ENCODE peak calls at places on chromosomes 3 and 15, in eight cellular contexts. H, T, F, N, D, Q, W and R are unnamed samples.

GRCh38 chr3:38117748-38118420 is 19.0 kb downstream of the ACAA1 start:
- DNase-seq in H (peak), T (peak), F (peak), N (peak), D (peak), Q (peak), W (peak), R (peak)

GRCh38 chr15:65952425-65953053 is 83.2 kb downstream of the RAB11A start:
- DNase-seq in H (no peak), T (no peak), F (peak), N (no peak), D (no peak), Q (no peak), W (no peak), R (no peak)

GRCh38 chr15:99446565-99447496 is 119.0 kb upstream of the MEF2A start:
- DNase-seq in H (no peak), T (peak), F (no peak), N (peak), D (no peak), Q (no peak), W (peak), R (no peak)

GRCh38 chr3:66378256-66378655 is 122.6 kb downstream of the LRIG1 start:
- DNase-seq in H (no peak), T (no peak), F (no peak), N (no peak), D (no peak), Q (no peak), W (no peak), R (no peak)

GRCh38 chr3:18747383-18747782 is 322.2 kb upstream of the SATB1 start:
- DNase-seq in H (no peak), T (no peak), F (peak), N (no peak), D (peak), Q (no peak), W (no peak), R (no peak)

GRCh38 chr15:45128971-45129639 is 574 bp downstream of the DUOXA1 start:
- DNase-seq in H (no peak), T (no peak), F (no peak), N (no peak), D (no peak), Q (no peak), W (no peak), R (no peak)

GRCh38 chr3:194369522-194370279 is at the start of gene LRRC15:
- DNase-seq in H (no peak), T (peak), F (peak), N (no peak), D (no peak), Q (no peak), W (no peak), R (no peak)

GRCh38 chr3:80688814-80689213 is 921.0 kb upstream of the ROBO1 start:
- DNase-seq in H (no peak), T (no peak), F (no peak), N (no peak), D (no peak), Q (no peak), W (no peak), R (no peak)

GRCh38 chr3:38120690-38121450 is 16.1 kb downstream of the ACAA1 start:
- DNase-seq in H (peak), T (peak), F (no peak), N (peak), D (no peak), Q (no peak), W (no peak), R (no peak)

GRCh38 chr3:112770026-112770626 is 76.5 kb downstream of the CD200R1L start:
- DNase-seq in H (peak), T (no peak), F (no peak), N (no peak), D (no peak), Q (no peak), W (no peak), R (no peak)

GRCh38 chr15:74381481-74381880 is 14.0 kb upstream of the CYP11A1 start:
- DNase-seq in H (no peak), T (no peak), F (no peak), N (no peak), D (no peak), Q (no peak), W (no peak), R (no peak)

GRCh38 chr15:74380361-74381189 is 13.1 kb upstream of the CYP11A1 start:
- DNase-seq in H (no peak), T (no peak), F (no peak), N (no peak), D (no peak), Q (no peak), W (no peak), R (no peak)

GRCh38 chr15:74381190-74381453 is 13.7 kb upstream of the CYP11A1 start:
- DNase-seq in H (no peak), T (no peak), F (no peak), N (no peak), D (no peak), Q (no peak), W (no peak), R (no peak)

GRCh38 chr15:74383286-74383685 is 15.8 kb upstream of the CYP11A1 start:
- DNase-seq in H (no peak), T (no peak), F (no peak), N (no peak), D (no peak), Q (no peak), W (no peak), R (no peak)

DNA sequence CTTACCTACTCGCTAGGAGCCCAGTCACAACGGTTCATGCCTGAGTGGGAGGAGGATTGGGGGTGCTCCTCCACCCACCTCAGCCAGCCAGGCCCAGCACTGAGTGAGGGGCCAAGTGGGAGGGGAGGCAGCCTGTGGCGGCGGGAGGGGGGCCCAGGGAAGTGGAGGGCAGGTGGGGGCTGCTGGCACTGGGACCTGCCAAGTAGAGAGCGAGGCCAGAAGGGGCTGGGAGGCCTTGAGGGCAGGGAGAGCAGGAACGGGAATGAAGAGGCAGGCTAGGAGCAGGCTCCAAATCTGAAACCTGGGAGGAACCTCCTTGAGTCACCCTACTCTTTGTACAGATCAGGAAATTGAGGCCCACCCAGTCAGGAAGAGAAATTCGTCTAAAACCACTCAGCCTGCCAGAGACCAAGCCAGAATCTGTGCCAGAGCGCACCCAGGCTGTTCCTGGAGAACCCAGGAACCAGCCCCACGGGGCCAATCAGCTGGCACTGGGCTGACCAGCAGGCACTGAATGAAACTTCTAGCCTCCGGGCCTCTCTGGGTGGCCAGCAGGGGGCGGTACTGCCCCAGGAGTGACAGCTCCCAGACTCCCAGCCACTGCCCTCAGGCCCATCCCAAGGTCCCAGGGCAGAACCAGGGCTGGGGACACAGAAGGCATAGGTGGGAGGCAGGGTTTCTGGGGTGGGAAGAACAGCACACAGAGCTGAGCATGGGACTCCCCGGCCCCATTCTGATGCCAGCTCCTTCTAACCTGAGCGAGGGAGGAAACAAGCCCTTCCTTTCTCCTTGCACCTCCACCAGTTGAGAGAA is 14.8 kb upstream of the CYP11A1 start:
- DNase-seq in H (peak), T (peak), F (peak), N (peak), D (peak), Q (no peak), W (peak), R (no peak)
- TF ChIP-seq POLR2A in H (no peak), T (no peak), F (no peak), N (no peak), D (no peak), Q (no peak), W (no peak), R (no peak)

GRCh38 chr3:124032881-124033359 is 41.0 kb upstream of the ROPN1 start:
- DNase-seq in H (peak), T (peak), F (peak), N (peak), D (peak), Q (no peak), W (peak), R (no peak)
- TF ChIP-seq POLR2A in H (peak), T (no peak), F (no peak), N (no peak), D (peak), Q (no peak), W (no peak), R (no peak)

GRCh38 chr3:49273825-49274532 is 3.1 kb downstream of the C3orf62 start:
- DNase-seq in H (no peak), T (no peak), F (peak), N (no peak), D (no peak), Q (no peak), W (no peak), R (no peak)

GRCh38 chr3:49279376-49279775 is 2.3 kb upstream of the C3orf62 start:
- DNase-seq in H (no peak), T (no peak), F (no peak), N (no peak), D (no peak), Q (no peak), W (no peak), R (no peak)

GRCh38 chr3:49276475-49277356 is at the start of gene C3orf62:
- DNase-seq in H (peak), T (peak), F (peak), N (peak), D (peak), Q (peak), W (peak), R (peak)

GRCh38 chr3:49278548-49278947 is 1.5 kb upstream of the C3orf62 start:
- DNase-seq in H (no peak), T (no peak), F (no peak), N (no peak), D (no peak), Q (no peak), W (no peak), R (no peak)

GRCh38 chr3:49277357-49277723 is 308 bp upstream of the C3orf62 start:
- DNase-seq in H (peak), T (no peak), F (no peak), N (no peak), D (no peak), Q (no peak), W (no peak), R (no peak)
- TF ChIP-seq POLR2A in H (no peak), T (no peak), F (no peak), N (no peak), D (no peak), Q (no peak), W (no peak), R (no peak)

DNA sequence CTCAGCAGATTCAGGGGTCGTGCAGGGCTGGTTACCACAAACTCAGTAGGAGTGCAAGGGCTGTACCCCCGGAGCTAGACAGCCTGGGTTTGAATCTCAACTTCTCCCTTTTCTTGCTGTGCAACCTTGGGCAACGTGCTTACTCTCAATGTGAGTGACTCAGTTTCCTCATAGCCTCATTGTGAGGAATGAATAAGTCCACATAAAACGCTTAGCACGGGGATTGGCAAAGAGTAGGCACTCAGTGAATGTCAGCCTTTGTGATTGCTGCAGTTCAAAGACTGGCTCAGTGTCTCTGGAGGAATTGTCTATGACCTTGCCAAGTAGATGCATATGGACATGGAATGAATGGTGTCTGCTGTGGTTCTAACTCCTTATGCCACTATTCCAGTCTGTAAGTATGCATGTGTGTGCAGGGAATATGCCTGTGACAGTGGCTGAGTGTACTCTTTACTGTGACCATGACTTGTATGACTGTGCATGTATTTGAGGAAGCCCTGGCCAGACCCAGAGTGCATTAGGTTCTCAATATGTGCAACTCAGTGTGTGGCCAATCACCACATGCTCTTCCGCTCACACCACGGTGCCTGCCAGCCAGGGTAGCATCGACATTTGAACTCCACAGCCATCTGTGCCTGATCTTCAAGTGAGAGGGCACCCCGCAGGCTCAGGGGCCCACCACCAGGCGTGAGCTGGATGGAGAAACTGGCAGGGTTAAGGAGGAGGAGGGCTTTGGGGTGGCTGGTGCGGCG is 900 bp upstream of the HYAL3 start:
- DNase-seq in H (peak), T (no peak), F (no peak), N (no peak), D (no peak), Q (no peak), W (no peak), R (no peak)
- TF ChIP-seq POLR2A in H (no peak), T (no peak), F (no peak), N (peak), D (no peak), Q (no peak), W (no peak), R (peak)

GRCh38 chr3:101676765-101677435 is at the start of gene ZBTB11:
- DNase-seq in H (peak), T (peak), F (peak), N (peak), D (peak), Q (peak), W (peak), R (no peak)
- TF ChIP-seq POLR2A in H (peak), T (no peak), F (peak), N (peak), D (peak), Q (peak), W (peak), R (no peak)

DNA sequence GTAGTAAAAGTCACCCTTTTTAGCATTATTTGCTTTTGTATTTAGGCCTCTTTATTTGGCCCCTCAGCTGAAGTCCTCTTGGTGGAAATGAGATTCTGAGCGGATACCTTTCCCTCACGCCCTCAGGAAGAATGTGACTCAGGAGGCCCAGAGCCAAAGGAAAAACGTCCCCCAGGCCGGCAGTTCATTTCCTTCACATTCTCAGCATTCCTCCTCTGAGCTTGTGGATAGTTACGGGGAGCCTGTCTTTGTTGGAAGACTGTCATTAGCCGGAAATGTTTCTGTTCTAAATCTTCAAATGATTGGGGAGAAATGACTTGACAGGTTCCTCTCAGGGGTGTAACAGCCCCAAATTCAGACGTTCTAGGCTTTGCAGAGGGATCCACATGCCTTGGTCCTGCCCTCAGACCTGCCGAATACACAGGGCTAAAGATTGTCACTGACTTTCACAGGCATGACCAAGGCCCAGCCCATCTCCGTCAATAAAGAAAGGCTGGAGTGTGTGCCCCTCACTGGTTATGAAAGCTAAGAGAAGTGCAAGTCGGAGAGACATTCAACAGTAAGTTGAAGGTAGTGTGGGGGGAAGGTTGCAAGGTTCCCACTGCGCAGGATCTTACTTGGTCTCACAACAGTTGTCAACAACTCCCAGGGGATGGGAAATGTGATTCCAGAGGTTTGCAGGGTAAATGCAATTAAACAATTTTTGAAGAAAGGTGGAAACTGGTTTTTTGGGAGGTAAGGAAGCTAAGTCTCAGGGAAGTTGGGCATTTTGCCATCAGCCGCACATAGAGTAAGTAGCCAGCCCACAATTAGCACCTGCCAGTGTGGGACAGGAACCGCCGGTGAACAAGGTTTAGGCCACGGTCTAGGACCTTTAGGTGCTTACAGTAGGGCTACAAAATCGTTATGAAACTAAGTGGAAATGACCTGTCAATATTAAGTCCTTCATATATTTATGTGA is 39.7 kb upstream of the MYZAP start:
- DNase-seq in H (no peak), T (peak), F (no peak), N (no peak), D (no peak), Q (no peak), W (peak), R (no peak)
- TF ChIP-seq POLR2A in H (no peak), T (no peak), F (no peak), N (no peak), D (no peak), Q (no peak), W (no peak), R (no peak)

GRCh38 chr15:59372352-59373211 is at the start of gene MYO1E:
- DNase-seq in H (peak), T (peak), F (peak), N (peak), D (peak), Q (peak), W (peak), R (no peak)
- TF ChIP-seq POLR2A in H (peak), T (no peak), F (peak), N (peak), D (peak), Q (peak), W (peak), R (peak)